ENCODE peak calls at places on chromosome 16, in ten cellular contexts. Y, P, D, V, Q, Z, G, U, B and T are unnamed samples.

GRCh38 chr16:82183004-82183397 is 13.0 kb upstream of the MPHOSPH6 start:
- DNase-seq in Y (no peak), P (no peak), D (no peak), V (no peak), Q (no peak), Z (no peak), G (no peak), U (no peak), B (no peak), T (no peak)

GRCh38 chr16:86515420-86515779 is 5.1 kb downstream of the FOXF1 start:
- DNase-seq in Y (no peak), P (no peak), D (no peak), V (no peak), Q (no peak), Z (no peak), G (peak), U (no peak), B (no peak), T (no peak)

GRCh38 chr16:84864266-84864955 is 44.6 kb downstream of the CRISPLD2 start:
- DNase-seq in Y (no peak), P (no peak), D (no peak), V (peak), Q (no peak), Z (no peak), G (no peak), U (no peak), B (no peak), T (no peak)

GRCh38 chr16:81116285-81116684 is 20.1 kb upstream of the GCSH start:
- DNase-seq in Y (no peak), P (no peak), D (no peak), V (no peak), Q (no peak), Z (no peak), G (no peak), U (no peak), B (no peak), T (no peak)

GRCh38 chr16:10579965-10580918 is at the start of gene EMP2:
- DNase-seq in Y (peak), P (peak), D (peak), V (peak), Q (peak), Z (peak), G (peak), U (no peak), B (no peak), T (no peak)

GRCh38 chr16:84898447-84898846 is 78.7 kb downstream of the CRISPLD2 start:
- DNase-seq in Y (no peak), P (no peak), D (no peak), V (no peak), Q (no peak), Z (peak), G (no peak), U (no peak), B (no peak), T (no peak)

GRCh38 chr16:57966133-57966805 is 4.7 kb downstream of the CNGB1 start:
- DNase-seq in Y (no peak), P (no peak), D (no peak), V (no peak), Q (no peak), Z (no peak), G (no peak), U (no peak), B (no peak), T (no peak)

GRCh38 chr16:88076211-88076931 is 125.1 kb downstream of the BANP start:
- DNase-seq in Y (no peak), P (no peak), D (no peak), V (no peak), Q (no peak), Z (no peak), G (no peak), U (no peak), B (no peak), T (no peak)

GRCh38 chr16:4052096-4052495 is 64.1 kb downstream of the ADCY9 start:
- DNase-seq in Y (no peak), P (no peak), D (no peak), V (no peak), Q (no peak), Z (no peak), G (no peak), U (no peak), B (no peak), T (no peak)

GRCh38 chr16:66596986-66597848 is 7.3 kb upstream of the CMTM3 start:
- DNase-seq in Y (no peak), P (no peak), D (no peak), V (no peak), Q (no peak), Z (no peak), G (no peak), U (no peak), B (no peak), T (no peak)

GRCh38 chr16:10787304-10787703 is 31.3 kb downstream of the TVP23A start:
- DNase-seq in Y (no peak), P (no peak), D (no peak), V (no peak), Q (no peak), Z (no peak), G (peak), U (no peak), B (no peak), T (no peak)

GRCh38 chr16:66746682-66747081 is 4.7 kb downstream of the DYNC1LI2 start:
- DNase-seq in Y (no peak), P (no peak), D (no peak), V (peak), Q (peak), Z (no peak), G (no peak), U (no peak), B (no peak), T (no peak)

GRCh38 chr16:19523559-19524355 is at the start of gene CCP110:
- DNase-seq in Y (peak), P (peak), D (peak), V (peak), Q (peak), Z (peak), G (peak), U (peak), B (peak), T (peak)

GRCh38 chr16:86367291-86368072 is 142.8 kb upstream of the FOXF1 start:
- DNase-seq in Y (no peak), P (no peak), D (no peak), V (no peak), Q (no peak), Z (no peak), G (no peak), U (no peak), B (no peak), T (no peak)

GRCh38 chr16:13312063-13312462 is 410.7 kb downstream of the SHISA9 start:
- DNase-seq in Y (no peak), P (no peak), D (no peak), V (no peak), Q (no peak), Z (no peak), G (no peak), U (no peak), B (no peak), T (no peak)